ENCODE peak calls at places on chromosomes 11 and 22, in ten cellular contexts. E is NCI-H446 treated with DMSO at 0.1 percent for 48 hours; U is nucleus accumbens; N is NCI-H1105 treated with DMSO at 0.1 percent for 48 hours; I is left lung; F is WTC11; K is heart left ventricle; A is HEK293T; X is fibroblast of the aortic adventitia; L is activated CD4-positive, CD25-positive, alpha-beta regulatory T cell. J is an unnamed sample.
A peak's percentile ranks its signal among the peaks of the same experiment; 100 is the strongest.

GRCh38 chr11:71095294-71095850 is 157.0 kb downstream of the SHANK2 start:
- DNase-seq in N (no peak), L (no peak), I (no peak), F (no peak), A (no peak), E (no peak), X (no peak), U (no peak), K (no peak), J (no peak)

GRCh38 chr11:47394322-47395224 is 13.8 kb upstream of the SLC39A13 start:
- DNase-seq in F (no peak), E (no peak), X (no peak), L (peak; percentile 52), A (no peak), K (peak; percentile 71), N (no peak), U (no peak), I (peak; percentile 84), J (no peak)

GRCh38 chr11:28939381-28939780 is 831.2 kb downstream of the METTL15 start:
- DNase-seq in A (no peak), X (peak; percentile 4), N (no peak), F (no peak), I (no peak), E (no peak), L (no peak), K (no peak), U (no peak), J (no peak)

GRCh38 chr22:22506736-22507135 is 1.8 kb downstream of the ZNF280B start:
- DNase-seq in K (no peak), A (no peak), X (no peak), L (no peak), N (no peak), I (no peak), U (no peak), F (no peak), E (no peak), J (no peak)

GRCh38 chr11:92979176-92979575 is 9.7 kb downstream of the MTNR1B start:
- DNase-seq in N (no peak), U (no peak), L (no peak), F (no peak), E (no peak), A (no peak), I (no peak), K (no peak), X (no peak), J (no peak)

GRCh38 chr11:115084191-115084590 is 405.9 kb downstream of the NXPE2 start:
- DNase-seq in N (no peak), X (no peak), I (no peak), A (no peak), L (no peak), E (no peak), U (no peak), F (no peak), K (no peak), J (no peak)

GRCh38 chr11:119421941-119422504 is 949 bp downstream of the THY1 start:
- DNase-seq in U (no peak), X (peak; percentile 50), I (no peak), N (peak; percentile 38), K (no peak), F (peak; percentile 51), L (no peak), A (no peak), E (no peak), J (no peak)

GRCh38 chr11:26551186-26551801 is 20.8 kb downstream of the MUC15 start:
- DNase-seq in U (no peak), N (peak; percentile 26), K (no peak), L (no peak), A (no peak), X (peak; percentile 61), F (no peak), E (no peak), I (no peak), J (peak; percentile 7)

GRCh38 chr22:32469799-32470212 is 4.8 kb upstream of the FBXO7 start:
- DNase-seq in U (no peak), K (no peak), F (no peak), E (peak; percentile 64), X (peak; percentile 59), I (no peak), N (peak; percentile 15), A (no peak), L (no peak), J (no peak)

GRCh38 chr22:43006753-43007152 is 8.2 kb downstream of the PACSIN2 start:
- DNase-seq in L (no peak), K (no peak), I (peak; percentile 54), N (no peak), X (no peak), E (no peak), U (no peak), F (no peak), A (no peak), J (no peak)